ENCODE peak calls at places on chromosome 17, in seven cellular contexts. One of them, this sample, is unnamed.

GRCh38 chr17:37124074-37124824 is 175.5 kb downstream of the AATF start:
- DNase-seq in effector CD4-positive, alpha-beta T cell: no peak
- DNase-seq in HFF-Myc: no peak
- DNase-seq in activated CD4-positive, alpha-beta T cell treated with anti-CD3 and anti-CD28 coated beads, Interleukin-2, amount 10 ng/mL, durations not matched to agents 7 days and 5 days: no peak
- DNase-seq in Daoy: no peak
- DNase-seq in NCI-H460: no peak
- DNase-seq in substantia nigra: no peak
- DNase-seq in this sample: no peak

GRCh38 chr17:56652608-56653007 is 59.1 kb downstream of the NOG start:
- DNase-seq in effector CD4-positive, alpha-beta T cell: no peak
- DNase-seq in HFF-Myc: no peak
- DNase-seq in activated CD4-positive, alpha-beta T cell treated with anti-CD3 and anti-CD28 coated beads, Interleukin-2, amount 10 ng/mL, durations not matched to agents 7 days and 5 days: no peak
- DNase-seq in Daoy: no peak
- DNase-seq in NCI-H460: no peak
- DNase-seq in substantia nigra: no peak
- DNase-seq in this sample: no peak

GRCh38 chr17:17605747-17606083 is 14.2 kb upstream of the PEMT start:
- DNase-seq in effector CD4-positive, alpha-beta T cell: no peak
- DNase-seq in HFF-Myc: peak; percentile 86
- DNase-seq in activated CD4-positive, alpha-beta T cell treated with anti-CD3 and anti-CD28 coated beads, Interleukin-2, amount 10 ng/mL, durations not matched to agents 7 days and 5 days: no peak
- DNase-seq in Daoy: peak; percentile 39
- DNase-seq in NCI-H460: no peak
- DNase-seq in substantia nigra: no peak
- DNase-seq in this sample: no peak

GRCh38 chr17:76968707-76969597 is 100.7 kb downstream of the MGAT5B start:
- DNase-seq in effector CD4-positive, alpha-beta T cell: peak; percentile 16
- DNase-seq in HFF-Myc: no peak
- DNase-seq in activated CD4-positive, alpha-beta T cell treated with anti-CD3 and anti-CD28 coated beads, Interleukin-2, amount 10 ng/mL, durations not matched to agents 7 days and 5 days: peak; percentile 52
- DNase-seq in Daoy: peak; percentile 73
- DNase-seq in NCI-H460: no peak
- DNase-seq in substantia nigra: no peak
- DNase-seq in this sample: peak; percentile 68

GRCh38 chr17:79079421-79080200 is 5.0 kb downstream of the ENGASE start:
- DNase-seq in effector CD4-positive, alpha-beta T cell: no peak
- DNase-seq in HFF-Myc: no peak
- DNase-seq in activated CD4-positive, alpha-beta T cell treated with anti-CD3 and anti-CD28 coated beads, Interleukin-2, amount 10 ng/mL, durations not matched to agents 7 days and 5 days: no peak
- DNase-seq in Daoy: no peak
- DNase-seq in NCI-H460: no peak
- DNase-seq in substantia nigra: no peak
- DNase-seq in this sample: no peak

GRCh38 chr17:42279776-42280630 is 3.8 kb upstream of the STAT5B start:
- DNase-seq in effector CD4-positive, alpha-beta T cell: no peak
- DNase-seq in HFF-Myc: no peak
- DNase-seq in activated CD4-positive, alpha-beta T cell treated with anti-CD3 and anti-CD28 coated beads, Interleukin-2, amount 10 ng/mL, durations not matched to agents 7 days and 5 days: no peak
- DNase-seq in Daoy: no peak
- DNase-seq in NCI-H460: no peak
- DNase-seq in substantia nigra: no peak
- DNase-seq in this sample: no peak

GRCh38 chr17:40437095-40437732 is 6.0 kb upstream of the IGFBP4 start:
- DNase-seq in effector CD4-positive, alpha-beta T cell: no peak
- DNase-seq in HFF-Myc: no peak
- DNase-seq in activated CD4-positive, alpha-beta T cell treated with anti-CD3 and anti-CD28 coated beads, Interleukin-2, amount 10 ng/mL, durations not matched to agents 7 days and 5 days: no peak
- DNase-seq in Daoy: peak; percentile 46
- DNase-seq in NCI-H460: no peak
- DNase-seq in substantia nigra: no peak
- DNase-seq in this sample: no peak

GRCh38 chr17:78013683-78014467 is 55.4 kb downstream of the TNRC6C start:
- DNase-seq in effector CD4-positive, alpha-beta T cell: peak; percentile 18
- DNase-seq in HFF-Myc: peak; percentile 49
- DNase-seq in activated CD4-positive, alpha-beta T cell treated with anti-CD3 and anti-CD28 coated beads, Interleukin-2, amount 10 ng/mL, durations not matched to agents 7 days and 5 days: peak; percentile 75
- DNase-seq in Daoy: peak; percentile 63
- DNase-seq in NCI-H460: peak; percentile 77
- DNase-seq in substantia nigra: peak; percentile 18
- DNase-seq in this sample: no peak

GRCh38 chr17:27895110-27895895 is 2.1 kb upstream of the LYRM9 start:
- DNase-seq in effector CD4-positive, alpha-beta T cell: no peak
- DNase-seq in HFF-Myc: no peak
- DNase-seq in activated CD4-positive, alpha-beta T cell treated with anti-CD3 and anti-CD28 coated beads, Interleukin-2, amount 10 ng/mL, durations not matched to agents 7 days and 5 days: no peak
- DNase-seq in Daoy: no peak
- DNase-seq in NCI-H460: no peak
- DNase-seq in substantia nigra: no peak
- DNase-seq in this sample: no peak

GRCh38 chr17:81249233-81250040 is 10.3 kb downstream of the NDUFAF8 start:
- DNase-seq in effector CD4-positive, alpha-beta T cell: no peak
- DNase-seq in HFF-Myc: no peak
- DNase-seq in activated CD4-positive, alpha-beta T cell treated with anti-CD3 and anti-CD28 coated beads, Interleukin-2, amount 10 ng/mL, durations not matched to agents 7 days and 5 days: no peak
- DNase-seq in Daoy: no peak
- DNase-seq in NCI-H460: no peak
- DNase-seq in substantia nigra: no peak
- DNase-seq in this sample: no peak

GRCh38 chr17:78034429-78035091 is 76.1 kb downstream of the TNRC6C start:
- DNase-seq in effector CD4-positive, alpha-beta T cell: no peak
- DNase-seq in HFF-Myc: no peak
- DNase-seq in activated CD4-positive, alpha-beta T cell treated with anti-CD3 and anti-CD28 coated beads, Interleukin-2, amount 10 ng/mL, durations not matched to agents 7 days and 5 days: no peak
- DNase-seq in Daoy: peak; percentile 64
- DNase-seq in NCI-H460: peak; percentile 27
- DNase-seq in substantia nigra: no peak
- DNase-seq in this sample: no peak

GRCh38 chr17:78766225-78766624 is 15.8 kb downstream of the CYTH1 start:
- DNase-seq in effector CD4-positive, alpha-beta T cell: no peak
- DNase-seq in HFF-Myc: no peak
- DNase-seq in activated CD4-positive, alpha-beta T cell treated with anti-CD3 and anti-CD28 coated beads, Interleukin-2, amount 10 ng/mL, durations not matched to agents 7 days and 5 days: no peak
- DNase-seq in Daoy: no peak
- DNase-seq in NCI-H460: no peak
- DNase-seq in substantia nigra: no peak
- DNase-seq in this sample: no peak

GRCh38 chr17:55903028-55903690 is 152.3 kb downstream of the PCTP start:
- DNase-seq in effector CD4-positive, alpha-beta T cell: no peak
- DNase-seq in HFF-Myc: no peak
- DNase-seq in activated CD4-positive, alpha-beta T cell treated with anti-CD3 and anti-CD28 coated beads, Interleukin-2, amount 10 ng/mL, durations not matched to agents 7 days and 5 days: no peak
- DNase-seq in Daoy: no peak
- DNase-seq in NCI-H460: no peak
- DNase-seq in substantia nigra: no peak
- DNase-seq in this sample: no peak

GRCh38 chr17:78558181-78558850 is 18.9 kb downstream of the DNAH17 start:
- DNase-seq in effector CD4-positive, alpha-beta T cell: no peak
- DNase-seq in HFF-Myc: no peak
- DNase-seq in activated CD4-positive, alpha-beta T cell treated with anti-CD3 and anti-CD28 coated beads, Interleukin-2, amount 10 ng/mL, durations not matched to agents 7 days and 5 days: peak; percentile 27
- DNase-seq in Daoy: no peak
- DNase-seq in NCI-H460: no peak
- DNase-seq in substantia nigra: no peak
- DNase-seq in this sample: no peak

GRCh38 chr17:80025796-80026195 is 9.9 kb downstream of the TBC1D16 start:
- DNase-seq in effector CD4-positive, alpha-beta T cell: no peak
- DNase-seq in HFF-Myc: no peak
- DNase-seq in activated CD4-positive, alpha-beta T cell treated with anti-CD3 and anti-CD28 coated beads, Interleukin-2, amount 10 ng/mL, durations not matched to agents 7 days and 5 days: no peak
- DNase-seq in Daoy: no peak
- DNase-seq in NCI-H460: no peak
- DNase-seq in substantia nigra: no peak
- DNase-seq in this sample: no peak

GRCh38 chr17:30290696-30291570 is 811 bp downstream of the BLMH start:
- DNase-seq in effector CD4-positive, alpha-beta T cell: no peak
- DNase-seq in HFF-Myc: no peak
- DNase-seq in activated CD4-positive, alpha-beta T cell treated with anti-CD3 and anti-CD28 coated beads, Interleukin-2, amount 10 ng/mL, durations not matched to agents 7 days and 5 days: peak; percentile 28
- DNase-seq in Daoy: peak; percentile 62
- DNase-seq in NCI-H460: peak; percentile 14
- DNase-seq in substantia nigra: no peak
- DNase-seq in this sample: no peak

GRCh38 chr17:14201087-14201486 is 35.6 kb downstream of the CDRT15 start:
- DNase-seq in effector CD4-positive, alpha-beta T cell: peak; percentile 47
- DNase-seq in HFF-Myc: no peak
- DNase-seq in activated CD4-positive, alpha-beta T cell treated with anti-CD3 and anti-CD28 coated beads, Interleukin-2, amount 10 ng/mL, durations not matched to agents 7 days and 5 days: peak; percentile 73
- DNase-seq in Daoy: peak; percentile 26
- DNase-seq in NCI-H460: no peak
- DNase-seq in substantia nigra: no peak
- DNase-seq in this sample: peak; percentile 27

GRCh38 chr17:83173180-83173996 is 94.0 kb downstream of the METRNL start:
- DNase-seq in effector CD4-positive, alpha-beta T cell: no peak
- DNase-seq in HFF-Myc: no peak
- DNase-seq in activated CD4-positive, alpha-beta T cell treated with anti-CD3 and anti-CD28 coated beads, Interleukin-2, amount 10 ng/mL, durations not matched to agents 7 days and 5 days: no peak
- DNase-seq in Daoy: peak; percentile 1
- DNase-seq in NCI-H460: no peak
- DNase-seq in substantia nigra: no peak
- DNase-seq in this sample: no peak

GRCh38 chr17:52157603-52158449 is 688 bp downstream of the CA10 start:
- DNase-seq in effector CD4-positive, alpha-beta T cell: no peak
- DNase-seq in HFF-Myc: no peak
- DNase-seq in activated CD4-positive, alpha-beta T cell treated with anti-CD3 and anti-CD28 coated beads, Interleukin-2, amount 10 ng/mL, durations not matched to agents 7 days and 5 days: no peak
- DNase-seq in Daoy: no peak
- DNase-seq in NCI-H460: no peak
- DNase-seq in substantia nigra: no peak
- DNase-seq in this sample: no peak

GRCh38 chr17:75548839-75549238 is 23.3 kb downstream of the LLGL2 start:
- DNase-seq in effector CD4-positive, alpha-beta T cell: no peak
- DNase-seq in HFF-Myc: no peak
- DNase-seq in activated CD4-positive, alpha-beta T cell treated with anti-CD3 and anti-CD28 coated beads, Interleukin-2, amount 10 ng/mL, durations not matched to agents 7 days and 5 days: no peak
- DNase-seq in Daoy: no peak
- DNase-seq in NCI-H460: no peak
- DNase-seq in substantia nigra: no peak
- DNase-seq in this sample: no peak

GRCh38 chr17:76053230-76054111 is 18.8 kb downstream of the SRP68 start:
- DNase-seq in effector CD4-positive, alpha-beta T cell: no peak
- DNase-seq in HFF-Myc: no peak
- DNase-seq in activated CD4-positive, alpha-beta T cell treated with anti-CD3 and anti-CD28 coated beads, Interleukin-2, amount 10 ng/mL, durations not matched to agents 7 days and 5 days: no peak
- DNase-seq in Daoy: peak; percentile 72
- DNase-seq in NCI-H460: no peak
- DNase-seq in substantia nigra: no peak
- DNase-seq in this sample: no peak

GRCh38 chr17:2082003-2082862 is 27.3 kb downstream of the HIC1 start:
- DNase-seq in effector CD4-positive, alpha-beta T cell: no peak
- DNase-seq in HFF-Myc: no peak
- DNase-seq in activated CD4-positive, alpha-beta T cell treated with anti-CD3 and anti-CD28 coated beads, Interleukin-2, amount 10 ng/mL, durations not matched to agents 7 days and 5 days: no peak
- DNase-seq in Daoy: no peak
- DNase-seq in NCI-H460: no peak
- DNase-seq in substantia nigra: no peak
- DNase-seq in this sample: no peak

GRCh38 chr17:34569591-34569990 is 9.8 kb upstream of the TMEM132E start:
- DNase-seq in effector CD4-positive, alpha-beta T cell: no peak
- DNase-seq in HFF-Myc: no peak
- DNase-seq in activated CD4-positive, alpha-beta T cell treated with anti-CD3 and anti-CD28 coated beads, Interleukin-2, amount 10 ng/mL, durations not matched to agents 7 days and 5 days: no peak
- DNase-seq in Daoy: no peak
- DNase-seq in NCI-H460: no peak
- DNase-seq in substantia nigra: no peak
- DNase-seq in this sample: no peak

GRCh38 chr17:44688675-44689491 is 693 bp downstream of the CCDC43 start:
- DNase-seq in effector CD4-positive, alpha-beta T cell: no peak
- DNase-seq in HFF-Myc: no peak
- DNase-seq in activated CD4-positive, alpha-beta T cell treated with anti-CD3 and anti-CD28 coated beads, Interleukin-2, amount 10 ng/mL, durations not matched to agents 7 days and 5 days: no peak
- DNase-seq in Daoy: no peak
- DNase-seq in NCI-H460: no peak
- DNase-seq in substantia nigra: no peak
- DNase-seq in this sample: peak; percentile 8

GRCh38 chr17:72466199-72466598 is 345.4 kb downstream of the SOX9 start:
- DNase-seq in effector CD4-positive, alpha-beta T cell: no peak
- DNase-seq in HFF-Myc: no peak
- DNase-seq in activated CD4-positive, alpha-beta T cell treated with anti-CD3 and anti-CD28 coated beads, Interleukin-2, amount 10 ng/mL, durations not matched to agents 7 days and 5 days: no peak
- DNase-seq in Daoy: peak; percentile 81
- DNase-seq in NCI-H460: peak; percentile 95
- DNase-seq in substantia nigra: no peak
- DNase-seq in this sample: no peak

GRCh38 chr17:80164185-80164584 is 5.6 kb upstream of the CARD14 start:
- DNase-seq in effector CD4-positive, alpha-beta T cell: no peak
- DNase-seq in HFF-Myc: no peak
- DNase-seq in activated CD4-positive, alpha-beta T cell treated with anti-CD3 and anti-CD28 coated beads, Interleukin-2, amount 10 ng/mL, durations not matched to agents 7 days and 5 days: no peak
- DNase-seq in Daoy: no peak
- DNase-seq in NCI-H460: no peak
- DNase-seq in substantia nigra: no peak
- DNase-seq in this sample: no peak